ENCODE peak calls at places on chromosomes 4 and X, in five cellular contexts. G, H, F, O and U are unnamed samples.

GRCh38 chr4:46648088-46648744 is 258.3 kb upstream of the GABRA2 start:
- DNase-seq in O (no peak), H (no peak), F (no peak), G (peak; percentile 6), U (no peak)

GRCh38 chrX:27085346-27085745 is 377.8 kb downstream of the PPP4R3C start:
- DNase-seq in G (no peak), O (no peak), H (no peak), F (no peak), U (no peak)

GRCh38 chr4:116015062-116015461 is 901.6 kb upstream of the NDST4 start:
- DNase-seq in G (no peak), O (no peak), F (no peak), H (no peak), U (no peak)

GRCh38 chrX:110944323-110944761 is 148.7 kb upstream of the CHRDL1 start:
- DNase-seq in H (peak; percentile 14), O (no peak), G (peak; percentile 69), F (no peak), U (no peak)

GRCh38 chr4:9384126-9384525 is 21.2 kb downstream of the USP17L30 start:
- DNase-seq in H (no peak), F (no peak), G (no peak), O (no peak), U (no peak)

GRCh38 chrX:57607295-57608187 is 15.7 kb downstream of the ZXDB start:
- DNase-seq in O (no peak), H (no peak), G (no peak), F (no peak), U (no peak)

GRCh38 chr4:108018038-108018883 is 28.6 kb downstream of the HADH start:
- DNase-seq in H (peak; percentile 77), F (peak; percentile 86), O (peak; percentile 91), G (peak; percentile 56), U (peak; percentile 40)

GRCh38 chr4:83964996-83965541 is 429.2 kb downstream of the GPAT3 start:
- DNase-seq in H (no peak), G (no peak), O (no peak), F (no peak), U (no peak)

GRCh38 chr4:27215421-27215820 is 354.8 kb downstream of the STIM2 start:
- DNase-seq in F (no peak), O (no peak), H (no peak), G (no peak), U (no peak)

GRCh38 chrX:150898343-150899190 is at the start of gene CD99L2:
- DNase-seq in G (peak; percentile 91), O (peak; percentile 91), F (peak; percentile 91), H (peak; percentile 84), U (peak; percentile 74)